ENCODE peak calls at places on chromosomes 5 and 9, in eight cellular contexts. N, B, M, E, C, H, U and Q are unnamed samples.

GRCh38 chr5:169100735-169101075 is 200.2 kb downstream of the SLIT3 start:
- DNase-seq in N (no peak), M (no peak), B (no peak), H (no peak), U (no peak), C (no peak), E (no peak), Q (no peak)

GRCh38 chr9:129166962-129167557 is 11.0 kb downstream of the IER5L start:
- DNase-seq in M (peak; percentile 75), N (peak; percentile 92), H (no peak), E (no peak), B (peak; percentile 72), U (peak; percentile 63), C (peak; percentile 86), Q (peak; percentile 89)

GRCh38 chr5:52177193-52177592 is 610.5 kb upstream of the ITGA1 start:
- DNase-seq in B (no peak), M (no peak), U (no peak), H (no peak), C (no peak), N (no peak), E (no peak), Q (no peak)

GRCh38 chr9:92406506-92406905 is 2.1 kb upstream of the OGN start:
- DNase-seq in N (peak; percentile 26), E (peak; percentile 74), B (no peak), U (no peak), M (peak; percentile 37), C (peak; percentile 31), H (peak; percentile 79), Q (no peak)

GRCh38 chr5:118195215-118195614 is 793.1 kb downstream of the DTWD2 start:
- DNase-seq in H (no peak), U (no peak), B (no peak), N (no peak), C (no peak), E (no peak), M (peak; percentile 5), Q (no peak)

GRCh38 chr9:121708768-121709488 is 57.5 kb downstream of the DAB2IP start:
- DNase-seq in M (no peak), U (no peak), E (no peak), N (no peak), H (no peak), B (peak; percentile 45), C (no peak), Q (no peak)

GRCh38 chr5:147140558-147140957 is 94.3 kb upstream of the STK32A start:
- DNase-seq in B (no peak), N (no peak), H (no peak), E (no peak), U (no peak), M (no peak), C (no peak), Q (no peak)

GRCh38 chr5:132098151-132098594 is 24.6 kb downstream of the CSF2 start:
- DNase-seq in H (no peak), C (no peak), U (no peak), N (no peak), E (no peak), M (no peak), B (no peak), Q (no peak)

GRCh38 chr5:150781706-150782614 is 3.4 kb downstream of the SMIM3 start:
- DNase-seq in M (peak; percentile 98), E (no peak), N (peak; percentile 51), B (peak; percentile 79), H (no peak), C (no peak), U (no peak), Q (no peak)

GRCh38 chr9:110404473-110404872 is 66.8 kb upstream of the TXNDC8 start:
- DNase-seq in C (no peak), E (no peak), H (no peak), N (no peak), M (no peak), B (no peak), U (no peak), Q (no peak)

GRCh38 chr9:105930007-105930627 is 235.8 kb downstream of the TMEM38B start:
- DNase-seq in N (no peak), M (no peak), H (no peak), C (no peak), B (no peak), E (no peak), U (no peak), Q (no peak)

GRCh38 chr9:135320331-135320730 is 159.3 kb upstream of the PPP1R26 start:
- DNase-seq in E (no peak), C (no peak), N (no peak), M (no peak), U (no peak), H (no peak), B (no peak), Q (no peak)

DNA sequence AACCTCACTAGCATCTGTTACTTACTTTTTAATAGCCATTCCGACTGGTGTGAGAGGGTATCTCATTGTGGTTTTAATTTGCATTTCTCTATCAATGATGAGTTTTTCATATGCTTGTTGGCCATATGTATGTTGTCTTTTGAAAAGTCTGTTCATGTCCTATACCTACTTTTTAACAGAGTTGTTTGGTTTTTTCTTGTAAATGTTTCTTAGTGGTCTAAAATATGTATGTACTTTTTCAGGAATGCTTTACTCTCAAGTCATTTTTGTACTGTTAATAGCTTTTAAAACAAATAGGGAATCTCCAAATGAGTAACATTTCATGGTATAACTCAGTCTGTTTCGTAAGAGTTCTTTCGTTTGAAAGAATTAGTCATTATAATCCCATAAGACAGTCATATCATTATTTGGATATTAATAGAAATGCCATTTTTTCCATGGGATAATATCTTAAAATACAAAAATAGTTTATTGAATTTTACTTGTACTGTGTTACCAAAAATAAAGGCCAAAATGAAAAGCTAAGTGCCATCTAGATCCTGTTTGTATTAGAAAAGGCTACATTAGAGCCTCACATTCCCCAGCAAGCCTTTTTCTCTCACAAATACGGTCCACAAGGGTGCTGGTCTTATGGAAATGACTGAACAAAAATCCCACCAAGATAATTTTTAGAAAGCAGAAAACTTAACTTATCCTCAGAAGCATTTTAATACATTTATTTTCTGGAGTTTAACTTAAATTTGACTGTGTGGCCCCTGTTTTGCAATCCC is 247.7 kb downstream of the PJA2 start:
- DNase-seq in M (peak; percentile 60), U (no peak), C (no peak), B (no peak), H (no peak), N (no peak), E (no peak), Q (no peak)
- H3K27ac ChIP-seq in M (no peak overlapping the region), U (no peak overlapping the region), C (no peak overlapping the region), B (no peak overlapping the region), H (no peak overlapping the region), N (no peak overlapping the region), E (no peak overlapping the region), Q (no peak overlapping the region)

GRCh38 chr5:76852716-76853115 is 2.9 kb downstream of the S100Z start:
- DNase-seq in B (no peak), H (no peak), U (no peak), E (no peak), C (no peak), M (no peak), N (no peak), Q (no peak)

GRCh38 chr5:76851713-76852369 is 2.0 kb downstream of the S100Z start:
- DNase-seq in M (no peak), N (no peak), C (no peak), E (no peak), B (no peak), H (no peak), U (no peak), Q (no peak)

GRCh38 chr5:76845890-76846289 is 3.9 kb upstream of the S100Z start:
- DNase-seq in N (no peak), U (no peak), C (no peak), M (no peak), H (no peak), E (no peak), B (no peak), Q (no peak)

GRCh38 chr5:76850543-76851140 is 828 bp downstream of the S100Z start:
- DNase-seq in N (no peak), E (no peak), M (no peak), U (no peak), H (no peak), C (no peak), B (no peak), Q (no peak)

DNA sequence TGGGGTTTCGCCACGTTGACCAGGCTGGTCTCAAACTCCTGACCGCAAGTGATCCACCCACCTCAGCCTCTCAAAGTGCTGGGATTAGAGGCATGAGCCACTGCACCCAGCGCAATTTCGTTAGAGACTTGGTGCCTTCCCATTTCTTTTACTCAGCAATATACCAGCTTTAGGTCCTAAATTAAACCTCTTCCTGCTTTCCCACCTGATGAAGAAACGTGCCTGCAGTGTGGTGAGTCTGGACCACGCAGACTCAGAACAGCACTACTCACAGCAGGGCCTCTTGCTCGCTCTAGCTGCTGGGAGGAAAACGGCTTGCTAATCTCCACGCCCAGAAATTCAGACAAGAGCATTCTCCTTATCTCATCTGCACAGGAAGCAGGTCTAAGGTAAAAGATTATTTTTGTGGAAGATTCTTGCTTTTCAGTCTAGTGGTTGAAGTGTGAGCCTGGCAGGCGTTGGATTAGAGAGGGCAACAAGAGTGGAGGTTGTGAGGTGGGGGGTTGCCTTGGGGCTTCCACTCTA is at the start of gene S100Z:
- DNase-seq in E (no peak), M (no peak), C (no peak), B (no peak), U (no peak), N (no peak), H (no peak), Q (no peak)
- H3K4me1 ChIP-seq in E (no peaks in the 10 kb centered on the region), M (no peaks in the 10 kb centered on the region), C (no peaks in the 10 kb centered on the region), B (no peaks in the 10 kb centered on the region), U (no peaks in the 10 kb centered on the region), N (no peaks in the 10 kb centered on the region), H (peaks cover 28% of the 10 kb centered on the region), Q (no peaks in the 10 kb centered on the region)

DNA sequence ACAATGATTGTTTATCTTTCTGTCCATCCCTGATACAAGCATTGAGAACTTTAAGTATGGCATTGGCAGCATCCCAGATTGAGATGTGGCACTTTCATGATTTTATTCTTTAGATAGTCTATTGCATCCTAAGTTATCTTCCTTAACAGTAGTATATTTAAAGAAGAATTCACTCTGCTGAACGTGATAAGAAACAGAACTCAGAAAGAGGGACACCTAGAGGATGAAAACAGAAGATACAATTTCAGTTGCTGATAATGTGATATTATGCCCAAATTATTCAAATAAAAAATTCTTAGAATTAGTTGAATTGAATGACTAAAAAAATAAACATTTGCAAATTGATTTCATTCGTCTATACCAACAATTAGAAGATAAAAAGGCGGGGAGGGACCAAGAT is 218.1 kb upstream of the DMRTA1 start:
- DNase-seq in H (no peak), C (no peak), M (peak; percentile 50), E (no peak), U (no peak), N (no peak), B (no peak), Q (no peak)
- TF ChIP-seq CTCF in H (no peak), C (no peak), M (peak; percentile 49), E (no peak), U (peak; percentile 28), N (no peak), B (no peak), Q (peak; percentile 51)

DNA sequence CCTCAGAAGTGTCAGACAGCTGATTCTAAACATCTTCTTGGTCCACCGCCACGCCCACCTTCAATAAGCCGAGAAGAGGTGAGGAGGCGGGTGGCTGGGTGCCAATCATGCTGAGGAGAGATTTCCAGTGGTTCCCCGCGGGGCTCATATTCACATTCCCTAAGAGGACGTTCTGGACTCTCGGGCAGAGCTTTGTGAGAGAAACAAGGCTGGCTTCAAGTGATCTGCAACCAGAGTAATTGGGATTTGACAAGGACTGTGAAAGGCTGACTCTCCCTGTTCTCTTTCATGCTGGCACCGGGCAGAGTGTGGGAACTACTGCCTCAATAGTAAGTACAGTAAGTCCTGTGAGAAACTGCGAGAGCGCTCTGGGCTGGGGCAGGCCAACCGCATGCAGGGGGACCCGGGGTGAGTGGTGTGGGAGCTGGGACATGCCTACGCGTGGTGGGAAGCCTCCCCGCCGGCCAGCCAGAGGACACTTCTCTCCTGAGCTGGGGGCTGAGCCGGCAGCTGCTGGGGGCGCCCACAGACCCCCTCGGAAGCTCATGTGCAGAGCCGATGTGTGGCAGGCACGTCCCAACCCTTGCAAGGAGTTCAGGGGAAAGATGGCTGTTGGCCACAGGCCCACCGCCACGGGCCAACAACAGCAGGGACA is 110.9 kb downstream of the LIFR start:
- DNase-seq in C (no peak), H (no peak), M (peak; percentile 21), N (no peak), E (no peak), U (no peak), B (peak; percentile 71), Q (no peak)
- H3K27ac ChIP-seq in C (no peak overlapping the region), H (peak overlapping the region; percentile 79), M (peak overlapping the region; percentile 11), N (no peak overlapping the region), E (no peak overlapping the region), U (no peak overlapping the region), B (peak overlapping the region; percentile 94), Q (no peak overlapping the region)